ENCODE peak calls at places on chromosomes 6 and 20, in seven cellular contexts. G is OCI-M1; E is NCI-H774; D is globus pallidus; X is ELR; R is effector memory CD8-positive, alpha-beta T cell; C is stimulated activated CD8-positive, alpha-beta memory T cell treated with anti-CD3 and anti-CD28 coated beads, Interleukin-15, amount 100 ng/mL, for 48 hours. I is an unnamed sample.

GRCh38 chr20:5687884-5688283 is 62.3 kb upstream of the SHLD1 start:
- DNase-seq in C (no peak), X (no peak), G (no peak), D (peak), R (no peak), E (no peak), I (no peak)

GRCh38 chr20:45592574-45593189 is 13.6 kb upstream of the WFDC8 start:
- DNase-seq in R (peak), D (peak), E (peak), C (no peak), X (peak), G (peak), I (no peak)

GRCh38 chr6:130037207-130037811 is 18.9 kb downstream of the L3MBTL3 start:
- DNase-seq in X (peak), E (no peak), R (no peak), C (no peak), G (peak), D (no peak), I (no peak)

GRCh38 chr6:165643015-165643414 is 20.0 kb downstream of the PDE10A start:
- DNase-seq in C (no peak), G (no peak), E (no peak), X (no peak), R (no peak), D (no peak), I (no peak)

GRCh38 chr6:24576452-24576851 is 69.5 kb downstream of the KIAA0319 start:
- DNase-seq in X (no peak), E (no peak), G (no peak), C (no peak), D (no peak), R (no peak), I (no peak)

GRCh38 chr20:45100563-45101245 is at the start of gene KCNS1:
- DNase-seq in G (no peak), C (no peak), R (no peak), X (peak), E (no peak), D (no peak), I (no peak)

GRCh38 chr6:111580401-111580800 is 25.3 kb downstream of the TRAF3IP2 start:
- DNase-seq in X (no peak), C (no peak), E (no peak), D (no peak), G (no peak), R (no peak), I (no peak)

GRCh38 chr20:40741507-40742106 is 52.6 kb upstream of the MAFB start:
- DNase-seq in G (peak), C (peak), R (peak), D (peak), X (peak), E (no peak), I (peak)

GRCh38 chr20:62914970-62915457 is 11.3 kb downstream of the DIDO1 start:
- DNase-seq in R (no peak), C (no peak), X (no peak), D (peak), G (no peak), E (peak), I (no peak)

GRCh38 chr6:53300656-53301551 is 47.8 kb downstream of the ELOVL5 start:
- DNase-seq in X (no peak), G (peak), D (peak), C (no peak), R (peak), E (no peak), I (no peak)

GRCh38 chr6:109342564-109342963 is 39.7 kb downstream of the CD164 start:
- DNase-seq in E (no peak), C (no peak), R (no peak), G (peak), X (no peak), D (no peak), I (no peak)

GRCh38 chr6:83536034-83536646 is 23.8 kb downstream of the PRSS35 start:
- DNase-seq in X (peak), D (no peak), E (no peak), C (no peak), G (peak), R (peak), I (peak)